ENCODE peak calls at places on chromosome 21, in nine cellular contexts. One of them, this sample, is unnamed.

GRCh38 chr21:15766952-15767603 is 37.3 kb downstream of the USP25 start:
- ATAC-seq in gastroesophageal sphincter: no peak
- ATAC-seq in Panc1: no peak
- ATAC-seq in activated CD8-positive, alpha-beta T cell treated with anti-CD3 and anti-CD28 coated beads for 36 hours: no peak
- ATAC-seq in left ventricle myocardium superior: no peak
- ATAC-seq in right cardiac atrium: peak; percentile 57
- ATAC-seq in lower lobe of right lung: no peak
- ATAC-seq in IMR-90: no peak
- ATAC-seq in effector memory CD8-positive, alpha-beta T cell: no peak
- ATAC-seq in this sample: no peak

GRCh38 chr21:45575304-45575992 is 33.2 kb upstream of the SLC19A1 start:
- ATAC-seq in gastroesophageal sphincter: no peak
- ATAC-seq in Panc1: no peak
- ATAC-seq in activated CD8-positive, alpha-beta T cell treated with anti-CD3 and anti-CD28 coated beads for 36 hours: no peak
- ATAC-seq in left ventricle myocardium superior: no peak
- ATAC-seq in right cardiac atrium: no peak
- ATAC-seq in lower lobe of right lung: no peak
- ATAC-seq in IMR-90: no peak
- ATAC-seq in effector memory CD8-positive, alpha-beta T cell: no peak
- ATAC-seq in this sample: no peak

GRCh38 chr21:46418265-46418946 is 40.3 kb upstream of the DIP2A start:
- ATAC-seq in gastroesophageal sphincter: no peak
- ATAC-seq in Panc1: no peak
- ATAC-seq in activated CD8-positive, alpha-beta T cell treated with anti-CD3 and anti-CD28 coated beads for 36 hours: no peak
- ATAC-seq in left ventricle myocardium superior: no peak
- ATAC-seq in right cardiac atrium: no peak
- ATAC-seq in lower lobe of right lung: no peak
- ATAC-seq in IMR-90: no peak
- ATAC-seq in effector memory CD8-positive, alpha-beta T cell: no peak
- ATAC-seq in this sample: no peak

GRCh38 chr21:45471229-45472052 is 66.5 kb downstream of the COL18A1 start:
- ATAC-seq in gastroesophageal sphincter: peak; percentile 78
- ATAC-seq in Panc1: no peak
- ATAC-seq in activated CD8-positive, alpha-beta T cell treated with anti-CD3 and anti-CD28 coated beads for 36 hours: no peak
- ATAC-seq in left ventricle myocardium superior: peak; percentile 74
- ATAC-seq in right cardiac atrium: peak; percentile 59
- ATAC-seq in lower lobe of right lung: peak; percentile 37
- ATAC-seq in IMR-90: peak; percentile 71
- ATAC-seq in effector memory CD8-positive, alpha-beta T cell: no peak
- ATAC-seq in this sample: no peak

GRCh38 chr21:45800339-45801080 is 157.0 kb downstream of the PCBP3 start:
- ATAC-seq in gastroesophageal sphincter: no peak
- ATAC-seq in Panc1: no peak
- ATAC-seq in activated CD8-positive, alpha-beta T cell treated with anti-CD3 and anti-CD28 coated beads for 36 hours: no peak
- ATAC-seq in left ventricle myocardium superior: no peak
- ATAC-seq in right cardiac atrium: no peak
- ATAC-seq in lower lobe of right lung: no peak
- ATAC-seq in IMR-90: no peak
- ATAC-seq in effector memory CD8-positive, alpha-beta T cell: no peak
- ATAC-seq in this sample: peak; percentile 51

GRCh38 chr21:42056996-42057689 is 14.0 kb upstream of the UMODL1 start:
- ATAC-seq in gastroesophageal sphincter: no peak
- ATAC-seq in Panc1: no peak
- ATAC-seq in activated CD8-positive, alpha-beta T cell treated with anti-CD3 and anti-CD28 coated beads for 36 hours: no peak
- ATAC-seq in left ventricle myocardium superior: no peak
- ATAC-seq in right cardiac atrium: no peak
- ATAC-seq in lower lobe of right lung: peak; percentile 82
- ATAC-seq in IMR-90: peak; percentile 92
- ATAC-seq in effector memory CD8-positive, alpha-beta T cell: no peak
- ATAC-seq in this sample: no peak

GRCh38 chr21:8993284-8993942 is 1528.0 kb upstream of the TPTE start:
- ATAC-seq in gastroesophageal sphincter: no peak
- ATAC-seq in Panc1: peak; percentile 14
- ATAC-seq in activated CD8-positive, alpha-beta T cell treated with anti-CD3 and anti-CD28 coated beads for 36 hours: no peak
- ATAC-seq in left ventricle myocardium superior: no peak
- ATAC-seq in right cardiac atrium: peak; percentile 9
- ATAC-seq in lower lobe of right lung: peak; percentile 19
- ATAC-seq in IMR-90: no peak
- ATAC-seq in effector memory CD8-positive, alpha-beta T cell: no peak
- ATAC-seq in this sample: peak; percentile 11

GRCh38 chr21:44072111-44072510 is 35.1 kb upstream of the PWP2 start:
- ATAC-seq in gastroesophageal sphincter: no peak
- ATAC-seq in Panc1: no peak
- ATAC-seq in activated CD8-positive, alpha-beta T cell treated with anti-CD3 and anti-CD28 coated beads for 36 hours: no peak
- ATAC-seq in left ventricle myocardium superior: no peak
- ATAC-seq in right cardiac atrium: no peak
- ATAC-seq in lower lobe of right lung: no peak
- ATAC-seq in IMR-90: no peak
- ATAC-seq in effector memory CD8-positive, alpha-beta T cell: no peak
- ATAC-seq in this sample: no peak

GRCh38 chr21:27725916-27726315 is 759.0 kb upstream of the ADAMTS5 start:
- ATAC-seq in gastroesophageal sphincter: no peak
- ATAC-seq in Panc1: no peak
- ATAC-seq in activated CD8-positive, alpha-beta T cell treated with anti-CD3 and anti-CD28 coated beads for 36 hours: no peak
- ATAC-seq in left ventricle myocardium superior: no peak
- ATAC-seq in right cardiac atrium: no peak
- ATAC-seq in lower lobe of right lung: no peak
- ATAC-seq in IMR-90: peak; percentile 54
- ATAC-seq in effector memory CD8-positive, alpha-beta T cell: no peak
- ATAC-seq in this sample: no peak

GRCh38 chr21:29730281-29730680 is 209.5 kb downstream of the GRIK1 start:
- ATAC-seq in gastroesophageal sphincter: no peak
- ATAC-seq in Panc1: no peak
- ATAC-seq in activated CD8-positive, alpha-beta T cell treated with anti-CD3 and anti-CD28 coated beads for 36 hours: no peak
- ATAC-seq in left ventricle myocardium superior: no peak
- ATAC-seq in right cardiac atrium: no peak
- ATAC-seq in lower lobe of right lung: no peak
- ATAC-seq in IMR-90: peak; percentile 27
- ATAC-seq in effector memory CD8-positive, alpha-beta T cell: no peak
- ATAC-seq in this sample: no peak

GRCh38 chr21:41537356-41537755 is 29.4 kb upstream of the TMPRSS2 start:
- ATAC-seq in gastroesophageal sphincter: no peak
- ATAC-seq in Panc1: no peak
- ATAC-seq in activated CD8-positive, alpha-beta T cell treated with anti-CD3 and anti-CD28 coated beads for 36 hours: no peak
- ATAC-seq in left ventricle myocardium superior: no peak
- ATAC-seq in right cardiac atrium: no peak
- ATAC-seq in lower lobe of right lung: peak; percentile 69
- ATAC-seq in IMR-90: no peak
- ATAC-seq in effector memory CD8-positive, alpha-beta T cell: no peak
- ATAC-seq in this sample: no peak

GRCh38 chr21:34305605-34306235 is 58.1 kb upstream of the KCNE2 start:
- ATAC-seq in gastroesophageal sphincter: no peak
- ATAC-seq in Panc1: no peak
- ATAC-seq in activated CD8-positive, alpha-beta T cell treated with anti-CD3 and anti-CD28 coated beads for 36 hours: no peak
- ATAC-seq in left ventricle myocardium superior: peak; percentile 78
- ATAC-seq in right cardiac atrium: peak; percentile 33
- ATAC-seq in lower lobe of right lung: no peak
- ATAC-seq in IMR-90: no peak
- ATAC-seq in effector memory CD8-positive, alpha-beta T cell: no peak
- ATAC-seq in this sample: no peak

GRCh38 chr21:45256021-45256911 is 31.4 kb downstream of the POFUT2 start:
- ATAC-seq in gastroesophageal sphincter: no peak
- ATAC-seq in Panc1: no peak
- ATAC-seq in activated CD8-positive, alpha-beta T cell treated with anti-CD3 and anti-CD28 coated beads for 36 hours: peak; percentile 33
- ATAC-seq in left ventricle myocardium superior: peak; percentile 6
- ATAC-seq in right cardiac atrium: no peak
- ATAC-seq in lower lobe of right lung: no peak
- ATAC-seq in IMR-90: no peak
- ATAC-seq in effector memory CD8-positive, alpha-beta T cell: peak; percentile 16
- ATAC-seq in this sample: no peak

GRCh38 chr21:36411301-36411700 is 26.1 kb downstream of the CHAF1B start:
- ATAC-seq in gastroesophageal sphincter: no peak
- ATAC-seq in Panc1: no peak
- ATAC-seq in activated CD8-positive, alpha-beta T cell treated with anti-CD3 and anti-CD28 coated beads for 36 hours: no peak
- ATAC-seq in left ventricle myocardium superior: no peak
- ATAC-seq in right cardiac atrium: no peak
- ATAC-seq in lower lobe of right lung: no peak
- ATAC-seq in IMR-90: no peak
- ATAC-seq in effector memory CD8-positive, alpha-beta T cell: no peak
- ATAC-seq in this sample: no peak

GRCh38 chr21:35428489-35428888 is 379.4 kb upstream of the RUNX1 start:
- ATAC-seq in gastroesophageal sphincter: no peak
- ATAC-seq in Panc1: no peak
- ATAC-seq in activated CD8-positive, alpha-beta T cell treated with anti-CD3 and anti-CD28 coated beads for 36 hours: no peak
- ATAC-seq in left ventricle myocardium superior: peak; percentile 84
- ATAC-seq in right cardiac atrium: peak; percentile 93
- ATAC-seq in lower lobe of right lung: peak; percentile 82
- ATAC-seq in IMR-90: no peak
- ATAC-seq in effector memory CD8-positive, alpha-beta T cell: peak; percentile 54
- ATAC-seq in this sample: no peak

GRCh38 chr21:42535602-42536171 is 22.0 kb downstream of the SLC37A1 start:
- ATAC-seq in gastroesophageal sphincter: no peak
- ATAC-seq in Panc1: no peak
- ATAC-seq in activated CD8-positive, alpha-beta T cell treated with anti-CD3 and anti-CD28 coated beads for 36 hours: no peak
- ATAC-seq in left ventricle myocardium superior: no peak
- ATAC-seq in right cardiac atrium: no peak
- ATAC-seq in lower lobe of right lung: no peak
- ATAC-seq in IMR-90: no peak
- ATAC-seq in effector memory CD8-positive, alpha-beta T cell: peak; percentile 25
- ATAC-seq in this sample: peak; percentile 87

GRCh38 chr21:14975136-14975905 is 89.5 kb downstream of the NRIP1 start:
- ATAC-seq in gastroesophageal sphincter: no peak
- ATAC-seq in Panc1: no peak
- ATAC-seq in activated CD8-positive, alpha-beta T cell treated with anti-CD3 and anti-CD28 coated beads for 36 hours: no peak
- ATAC-seq in left ventricle myocardium superior: peak; percentile 28
- ATAC-seq in right cardiac atrium: no peak
- ATAC-seq in lower lobe of right lung: no peak
- ATAC-seq in IMR-90: no peak
- ATAC-seq in effector memory CD8-positive, alpha-beta T cell: no peak
- ATAC-seq in this sample: no peak

GRCh38 chr21:17238468-17238867 is 274.4 kb upstream of the CXADR start:
- ATAC-seq in gastroesophageal sphincter: no peak
- ATAC-seq in Panc1: no peak
- ATAC-seq in activated CD8-positive, alpha-beta T cell treated with anti-CD3 and anti-CD28 coated beads for 36 hours: no peak
- ATAC-seq in left ventricle myocardium superior: no peak
- ATAC-seq in right cardiac atrium: no peak
- ATAC-seq in lower lobe of right lung: no peak
- ATAC-seq in IMR-90: no peak
- ATAC-seq in effector memory CD8-positive, alpha-beta T cell: no peak
- ATAC-seq in this sample: no peak

GRCh38 chr21:34640858-34641257 is 25.9 kb upstream of the RCAN1 start:
- ATAC-seq in gastroesophageal sphincter: no peak
- ATAC-seq in Panc1: no peak
- ATAC-seq in activated CD8-positive, alpha-beta T cell treated with anti-CD3 and anti-CD28 coated beads for 36 hours: peak; percentile 35
- ATAC-seq in left ventricle myocardium superior: no peak
- ATAC-seq in right cardiac atrium: no peak
- ATAC-seq in lower lobe of right lung: no peak
- ATAC-seq in IMR-90: peak; percentile 88
- ATAC-seq in effector memory CD8-positive, alpha-beta T cell: no peak
- ATAC-seq in this sample: no peak

GRCh38 chr21:25831300-25831699 is 96.5 kb downstream of the GABPA start:
- ATAC-seq in gastroesophageal sphincter: no peak
- ATAC-seq in Panc1: no peak
- ATAC-seq in activated CD8-positive, alpha-beta T cell treated with anti-CD3 and anti-CD28 coated beads for 36 hours: peak; percentile 65
- ATAC-seq in left ventricle myocardium superior: no peak
- ATAC-seq in right cardiac atrium: no peak
- ATAC-seq in lower lobe of right lung: no peak
- ATAC-seq in IMR-90: peak; percentile 40
- ATAC-seq in effector memory CD8-positive, alpha-beta T cell: peak; percentile 54
- ATAC-seq in this sample: no peak

GRCh38 chr21:37788503-37788902 is 127.8 kb downstream of the KCNJ6 start:
- ATAC-seq in gastroesophageal sphincter: no peak
- ATAC-seq in Panc1: no peak
- ATAC-seq in activated CD8-positive, alpha-beta T cell treated with anti-CD3 and anti-CD28 coated beads for 36 hours: no peak
- ATAC-seq in left ventricle myocardium superior: no peak
- ATAC-seq in right cardiac atrium: no peak
- ATAC-seq in lower lobe of right lung: no peak
- ATAC-seq in IMR-90: no peak
- ATAC-seq in effector memory CD8-positive, alpha-beta T cell: no peak
- ATAC-seq in this sample: no peak

GRCh38 chr21:44952116-44952928 is 12.5 kb downstream of the SLX9 start:
- ATAC-seq in gastroesophageal sphincter: peak; percentile 21
- ATAC-seq in Panc1: no peak
- ATAC-seq in activated CD8-positive, alpha-beta T cell treated with anti-CD3 and anti-CD28 coated beads for 36 hours: no peak
- ATAC-seq in left ventricle myocardium superior: peak; percentile 73
- ATAC-seq in right cardiac atrium: peak; percentile 63
- ATAC-seq in lower lobe of right lung: no peak
- ATAC-seq in IMR-90: no peak
- ATAC-seq in effector memory CD8-positive, alpha-beta T cell: no peak
- ATAC-seq in this sample: peak; percentile 5

GRCh38 chr21:16424331-16424749 is 694.6 kb downstream of the USP25 start:
- ATAC-seq in gastroesophageal sphincter: peak; percentile 24
- ATAC-seq in Panc1: no peak
- ATAC-seq in activated CD8-positive, alpha-beta T cell treated with anti-CD3 and anti-CD28 coated beads for 36 hours: no peak
- ATAC-seq in left ventricle myocardium superior: peak; percentile 43
- ATAC-seq in right cardiac atrium: peak; percentile 47
- ATAC-seq in lower lobe of right lung: peak; percentile 20
- ATAC-seq in IMR-90: no peak
- ATAC-seq in effector memory CD8-positive, alpha-beta T cell: no peak
- ATAC-seq in this sample: no peak

GRCh38 chr21:33124879-33125278 is 54.9 kb downstream of the OLIG1 start:
- ATAC-seq in gastroesophageal sphincter: no peak
- ATAC-seq in Panc1: no peak
- ATAC-seq in activated CD8-positive, alpha-beta T cell treated with anti-CD3 and anti-CD28 coated beads for 36 hours: no peak
- ATAC-seq in left ventricle myocardium superior: no peak
- ATAC-seq in right cardiac atrium: no peak
- ATAC-seq in lower lobe of right lung: no peak
- ATAC-seq in IMR-90: no peak
- ATAC-seq in effector memory CD8-positive, alpha-beta T cell: no peak
- ATAC-seq in this sample: no peak

GRCh38 chr21:20774737-20775136 is 223.5 kb upstream of the NCAM2 start:
- ATAC-seq in gastroesophageal sphincter: no peak
- ATAC-seq in Panc1: no peak
- ATAC-seq in activated CD8-positive, alpha-beta T cell treated with anti-CD3 and anti-CD28 coated beads for 36 hours: no peak
- ATAC-seq in left ventricle myocardium superior: no peak
- ATAC-seq in right cardiac atrium: no peak
- ATAC-seq in lower lobe of right lung: no peak
- ATAC-seq in IMR-90: no peak
- ATAC-seq in effector memory CD8-positive, alpha-beta T cell: no peak
- ATAC-seq in this sample: no peak

GRCh38 chr21:29237110-29238051 is 61.3 kb upstream of the BACH1 start:
- ATAC-seq in gastroesophageal sphincter: peak; percentile 48
- ATAC-seq in Panc1: no peak
- ATAC-seq in activated CD8-positive, alpha-beta T cell treated with anti-CD3 and anti-CD28 coated beads for 36 hours: no peak
- ATAC-seq in left ventricle myocardium superior: peak; percentile 72
- ATAC-seq in right cardiac atrium: peak; percentile 81
- ATAC-seq in lower lobe of right lung: no peak
- ATAC-seq in IMR-90: peak; percentile 35
- ATAC-seq in effector memory CD8-positive, alpha-beta T cell: no peak
- ATAC-seq in this sample: no peak

GRCh38 chr21:27329255-27329851 is 362.5 kb upstream of the ADAMTS5 start:
- ATAC-seq in gastroesophageal sphincter: peak; percentile 72
- ATAC-seq in Panc1: no peak
- ATAC-seq in activated CD8-positive, alpha-beta T cell treated with anti-CD3 and anti-CD28 coated beads for 36 hours: no peak
- ATAC-seq in left ventricle myocardium superior: peak; percentile 73
- ATAC-seq in right cardiac atrium: no peak
- ATAC-seq in lower lobe of right lung: no peak
- ATAC-seq in IMR-90: peak; percentile 93
- ATAC-seq in effector memory CD8-positive, alpha-beta T cell: no peak
- ATAC-seq in this sample: no peak

GRCh38 chr21:22145555-22145954 is 1147.3 kb downstream of the NCAM2 start:
- ATAC-seq in gastroesophageal sphincter: no peak
- ATAC-seq in Panc1: no peak
- ATAC-seq in activated CD8-positive, alpha-beta T cell treated with anti-CD3 and anti-CD28 coated beads for 36 hours: no peak
- ATAC-seq in left ventricle myocardium superior: no peak
- ATAC-seq in right cardiac atrium: no peak
- ATAC-seq in lower lobe of right lung: no peak
- ATAC-seq in IMR-90: no peak
- ATAC-seq in effector memory CD8-positive, alpha-beta T cell: no peak
- ATAC-seq in this sample: no peak